ENCODE peak calls at places on chromosomes 12 and 14, in eight cellular contexts. Y is RWPE1; I is EL; T is activated CD4-positive, alpha-beta memory T cell treated with anti-CD3 and anti-CD28 coated beads, Interleukin-2, amount 10 ng/mL, durations not matched to agents 7 days and 5 days; B is D341Med; A is RKO; J is coronary artery; Z is left colon. L is an unnamed sample.

GRCh38 chr12:91178139-91178561 is 4.5 kb downstream of the DCN start:
- DNase-seq in Y (peak), I (peak), T (no peak), B (peak), A (peak), J (no peak), Z (no peak), L (no peak)

GRCh38 chr12:69254046-69254445 is 14.7 kb downstream of the CPSF6 start:
- DNase-seq in Y (no peak), I (peak), T (no peak), B (peak), A (peak), J (no peak), Z (no peak), L (no peak)

GRCh38 chr12:5064913-5065490 is 21.3 kb downstream of the KCNA5 start:
- DNase-seq in Y (no peak), I (no peak), T (no peak), B (no peak), A (no peak), J (no peak), Z (no peak), L (no peak)

GRCh38 chr12:123364532-123365140 is at the start of gene SBNO1:
- DNase-seq in Y (peak), I (peak), T (peak), B (peak), A (peak), J (no peak), Z (peak), L (peak)

GRCh38 chr14:104108570-104109060 is 23.1 kb downstream of the ASPG start:
- DNase-seq in Y (no peak), I (no peak), T (no peak), B (no peak), A (no peak), J (no peak), Z (peak), L (no peak)

GRCh38 chr12:100427078-100427477 is 46.6 kb upstream of the NR1H4 start:
- DNase-seq in Y (peak), I (peak), T (no peak), B (no peak), A (peak), J (no peak), Z (no peak), L (no peak)

GRCh38 chr12:21169878-21170472 is 39.0 kb downstream of the SLCO1B1 start:
- DNase-seq in Y (peak), I (peak), T (peak), B (peak), A (peak), J (no peak), Z (peak), L (no peak)

GRCh38 chr12:124862768-124863408 is 776 bp downstream of the SCARB1 start:
- DNase-seq in Y (peak), I (peak), T (peak), B (no peak), A (peak), J (no peak), Z (peak), L (no peak)

GRCh38 chr12:44227601-44228000 is 391.7 kb downstream of the TMEM117 start:
- DNase-seq in Y (no peak), I (no peak), T (no peak), B (no peak), A (no peak), J (no peak), Z (no peak), L (no peak)

GRCh38 chr14:36300337-36300736 is 20.1 kb downstream of the MBIP start:
- DNase-seq in Y (no peak), I (peak), T (no peak), B (no peak), A (no peak), J (no peak), Z (no peak), L (no peak)

GRCh38 chr12:10102322-10102721 is 3.5 kb upstream of the CLEC1A start:
- DNase-seq in Y (no peak), I (no peak), T (no peak), B (no peak), A (no peak), J (no peak), Z (no peak), L (no peak)

GRCh38 chr14:60509438-60510253 is 700 bp downstream of the SIX6 start:
- DNase-seq in Y (no peak), I (no peak), T (no peak), B (peak), A (no peak), J (no peak), Z (no peak), L (no peak)

GRCh38 chr12:76020281-76020680 is 11.3 kb downstream of the PHLDA1 start:
- DNase-seq in Y (peak), I (peak), T (peak), B (no peak), A (peak), J (no peak), Z (no peak), L (no peak)

GRCh38 chr12:6465467-6466183 is 4.9 kb downstream of the VAMP1 start:
- DNase-seq in Y (peak), I (peak), T (no peak), B (peak), A (peak), J (no peak), Z (no peak), L (no peak)

GRCh38 chr12:109284392-109284791 is 24.7 kb downstream of the FOXN4 start:
- DNase-seq in Y (no peak), I (no peak), T (no peak), B (no peak), A (no peak), J (no peak), Z (no peak), L (no peak)

GRCh38 chr12:57793920-57794319 is 11.3 kb downstream of the TSFM start:
- DNase-seq in Y (peak), I (peak), T (no peak), B (no peak), A (peak), J (no peak), Z (no peak), L (no peak)

GRCh38 chr12:67742461-67742860 is 93.9 kb downstream of the DYRK2 start:
- DNase-seq in Y (no peak), I (peak), T (no peak), B (no peak), A (no peak), J (no peak), Z (no peak), L (no peak)

GRCh38 chr12:118102609-118103008 is 1.2 kb downstream of the VSIG10 start:
- DNase-seq in Y (peak), I (no peak), T (no peak), B (no peak), A (no peak), J (no peak), Z (peak), L (no peak)

GRCh38 chr12:88854260-88854659 is 274.0 kb upstream of the KITLG start:
- DNase-seq in Y (peak), I (peak), T (no peak), B (no peak), A (no peak), J (no peak), Z (no peak), L (no peak)

GRCh38 chr14:95269493-95269892 is 50.2 kb downstream of the CLMN start:
- DNase-seq in Y (no peak), I (no peak), T (no peak), B (no peak), A (no peak), J (peak), Z (no peak), L (peak)

GRCh38 chr12:29149691-29150382 is 759 bp downstream of the FAR2 start:
- DNase-seq in Y (no peak), I (no peak), T (peak), B (no peak), A (peak), J (no peak), Z (peak), L (no peak)

GRCh38 chr12:69415471-69416275 is 54.5 kb upstream of the FRS2 start:
- DNase-seq in Y (peak), I (peak), T (peak), B (peak), A (peak), J (peak), Z (peak), L (no peak)

GRCh38 chr14:64708148-64709004 is 4.2 kb downstream of the PLEKHG3 start:
- DNase-seq in Y (peak), I (peak), T (peak), B (no peak), A (no peak), J (peak), Z (no peak), L (peak)

GRCh38 chr14:59869381-59870255 is 958 bp downstream of the RTN1 start:
- DNase-seq in Y (peak), I (no peak), T (no peak), B (peak), A (no peak), J (no peak), Z (no peak), L (no peak)

GRCh38 chr14:71662291-71662790 is 269.9 kb upstream of the RGS6 start:
- DNase-seq in Y (no peak), I (no peak), T (no peak), B (no peak), A (no peak), J (no peak), Z (no peak), L (no peak)

GRCh38 chr14:27242874-27243273 is 645.0 kb upstream of the NOVA1 start:
- DNase-seq in Y (no peak), I (no peak), T (no peak), B (no peak), A (no peak), J (no peak), Z (no peak), L (no peak)

L was measured in mesenteric fat pad.